ENCODE peak calls at places on chromosomes 4 and X, in five cellular contexts. W is T1000; P is stimulated activated CD8-positive, alpha-beta memory T cell treated with anti-CD3 and anti-CD28 coated beads, Interleukin-15, amount 100 ng/mL, for 4 hours; L is GM04504; H is NCI-H1105. O is an unnamed sample.

GRCh38 chr4:43471950-43472349 is 579.4 kb downstream of the GRXCR1 start:
- DNase-seq in W (no peak), P (no peak), L (no peak), H (no peak), O (no peak)

GRCh38 chr4:183348136-183348535 is 25.9 kb upstream of the CLDN24 start:
- DNase-seq in W (no peak), P (no peak), L (no peak), H (no peak), O (no peak)

GRCh38 chr4:186792994-186793393 is 69.3 kb upstream of the FAT1 start:
- DNase-seq in W (no peak), P (no peak), L (peak; percentile 55), H (no peak), O (no peak)

GRCh38 chrX:15797707-15798106 is 7.4 kb downstream of the ZRSR2 start:
- DNase-seq in W (no peak), P (no peak), L (no peak), H (no peak), O (no peak)

GRCh38 chr4:104559502-104559901 is 64.8 kb upstream of the CXXC4 start:
- DNase-seq in W (no peak), P (no peak), L (no peak), H (no peak), O (no peak)

GRCh38 chr4:183142566-183143545 is 43.8 kb downstream of the WWC2 start:
- DNase-seq in W (no peak), P (no peak), L (peak; percentile 56), H (no peak), O (peak; percentile 48)

GRCh38 chr4:37812713-37813112 is 13.8 kb upstream of the PGM2 start:
- DNase-seq in W (peak; percentile 14), P (no peak), L (peak; percentile 15), H (no peak), O (peak; percentile 77)

GRCh38 chr4:139663561-139664138 is 2.0 kb upstream of the MGST2 start:
- DNase-seq in W (no peak), P (no peak), L (no peak), H (no peak), O (no peak)

O was measured in HS-5.